ENCODE peak calls at places on chromosomes 12 and 14, in seven cellular contexts. V is fibroblast of pulmonary artery; M is NCI-H1092 treated with DMSO at 0.1 percent for 48 hours; I is cardiac muscle cell; P is HT-29; F is stimulated activated CD8-positive, alpha-beta memory T cell treated with anti-CD3 and anti-CD28 coated beads, Interleukin-15, amount 100 ng/mL, for 24 hours; T is activated CD4-positive, alpha-beta T cell treated with anti-CD3 and anti-CD28 coated beads, Interleukin-2, amount 50 U/mL, for 48 hours. X is an unnamed sample.

GRCh38 chr12:28958553-28959195 is 190.4 kb upstream of the FAR2 start:
- DNase-seq in V (peak), M (no peak), I (peak), P (peak), F (no peak), T (no peak), X (no peak)

GRCh38 chr14:91349481-91350074 is 68.0 kb downstream of the CCDC88C start:
- DNase-seq in V (no peak), M (no peak), I (no peak), P (no peak), F (no peak), T (peak), X (peak)

GRCh38 chr12:62848418-62848817 is 86.5 kb downstream of the PPM1H start:
- DNase-seq in V (peak), M (no peak), I (peak), P (no peak), F (no peak), T (peak), X (no peak)

GRCh38 chr14:65222434-65222833 is 120.1 kb upstream of the MAX start:
- DNase-seq in V (peak), M (peak), I (peak), P (peak), F (no peak), T (peak), X (peak)

GRCh38 chr12:52171950-52172512 is 19.8 kb downstream of the KRT80 start:
- DNase-seq in V (no peak), M (peak), I (no peak), P (peak), F (no peak), T (peak), X (peak)

GRCh38 chr12:65384240-65384639 is 105.8 kb downstream of the MSRB3 start:
- DNase-seq in V (no peak), M (no peak), I (no peak), P (no peak), F (no peak), T (no peak), X (no peak)

GRCh38 chr14:91573894-91574837 is 64.1 kb upstream of the PPP4R3A start:
- DNase-seq in V (peak), M (peak), I (peak), P (peak), F (peak), T (peak), X (peak)

GRCh38 chr12:64544796-64545382 is 65.4 kb upstream of the RASSF3 start:
- DNase-seq in V (no peak), M (peak), I (no peak), P (no peak), F (no peak), T (no peak), X (no peak)

GRCh38 chr14:29576997-29577396 is 350.6 kb downstream of the PRKD1 start:
- DNase-seq in V (no peak), M (no peak), I (no peak), P (no peak), F (no peak), T (no peak), X (no peak)

GRCh38 chr14:77883479-77884238 is 83.8 kb downstream of the ADCK1 start:
- DNase-seq in V (no peak), M (no peak), I (no peak), P (no peak), F (no peak), T (no peak), X (no peak)

GRCh38 chr12:7923241-7924236 is 12.4 kb downstream of the SLC2A3 start:
- DNase-seq in V (no peak), M (no peak), I (no peak), P (no peak), F (no peak), T (no peak), X (no peak)

GRCh38 chr14:80584638-80585505 is 356.7 kb downstream of the CEP128 start:
- DNase-seq in V (no peak), M (no peak), I (no peak), P (peak), F (no peak), T (no peak), X (no peak)

GRCh38 chr12:6828671-6829531 is 694 bp downstream of the P3H3 start:
- DNase-seq in V (peak), M (peak), I (peak), P (peak), F (no peak), T (peak), X (peak)

GRCh38 chr14:26370118-26370517 is 227.7 kb downstream of the NOVA1 start:
- DNase-seq in V (peak), M (peak), I (peak), P (peak), F (no peak), T (no peak), X (no peak)

GRCh38 chr12:25675808-25676207 is 122.7 kb upstream of the LMNTD1 start:
- DNase-seq in V (peak), M (no peak), I (peak), P (no peak), F (no peak), T (no peak), X (no peak)

GRCh38 chr14:60753264-60754126 is 18.9 kb downstream of the MNAT1 start:
- DNase-seq in V (no peak), M (no peak), I (peak), P (no peak), F (no peak), T (peak), X (peak)

GRCh38 chr12:2609020-2609419 is 185.8 kb upstream of the FKBP4 start:
- DNase-seq in V (no peak), M (no peak), I (peak), P (no peak), F (no peak), T (no peak), X (no peak)

GRCh38 chr14:36626150-36626549 is 35.5 kb upstream of the PAX9 start:
- DNase-seq in V (no peak), M (no peak), I (no peak), P (no peak), F (no peak), T (no peak), X (no peak)

GRCh38 chr12:80400591-80400991 is 43.4 kb upstream of the PTPRQ start:
- DNase-seq in V (peak), M (no peak), I (peak), P (no peak), F (no peak), T (no peak), X (no peak)

GRCh38 chr14:51738754-51739153 is 87.0 kb downstream of the FRMD6 start:
- DNase-seq in V (no peak), M (peak), I (no peak), P (no peak), F (no peak), T (no peak), X (no peak)

GRCh38 chr12:20547788-20548575 is 147.2 kb upstream of the SLCO1C1 start:
- DNase-seq in V (peak), M (no peak), I (peak), P (no peak), F (no peak), T (no peak), X (no peak)

GRCh38 chr12:27549801-27550652 is 26.0 kb downstream of the PPFIBP1 start:
- DNase-seq in V (peak), M (peak), I (peak), P (peak), F (no peak), T (no peak), X (no peak)

GRCh38 chr12:64258576-64258975 is 36.5 kb upstream of the KICS2 start:
- DNase-seq in V (no peak), M (no peak), I (no peak), P (no peak), F (no peak), T (no peak), X (no peak)

GRCh38 chr12:32596031-32596430 is 83.1 kb upstream of the DNM1L start:
- DNase-seq in V (no peak), M (no peak), I (no peak), P (no peak), F (no peak), T (no peak), X (no peak)

GRCh38 chr12:56243731-56244181 is 13.9 kb downstream of the SLC39A5 start:
- DNase-seq in V (no peak), M (no peak), I (peak), P (no peak), F (no peak), T (no peak), X (no peak)

GRCh38 chr14:37210448-37210847 is 12.7 kb downstream of the MIPOL1 start:
- DNase-seq in V (no peak), M (no peak), I (no peak), P (no peak), F (no peak), T (no peak), X (no peak)

GRCh38 chr12:19415563-19415962 is 23.7 kb upstream of the AEBP2 start:
- DNase-seq in V (no peak), M (no peak), I (no peak), P (no peak), F (no peak), T (no peak), X (no peak)

GRCh38 chr12:115341442-115341841 is 657.5 kb upstream of the TBX3 start:
- DNase-seq in V (peak), M (no peak), I (peak), P (peak), F (no peak), T (no peak), X (no peak)

X was measured in activated naive CD8-positive, alpha-beta T cell treated with anti-CD3 and anti-CD28 coated beads for 36 hours.